ENCODE peak calls at places on chromosomes 12 and 14, in seven cellular contexts. T, A, V, S, N, P and X are unnamed samples.

GRCh38 chr12:118103601-118104382 is at the start of gene VSIG10:
- DNase-seq in S (peak; percentile 20), N (no peak), A (peak; percentile 71), V (peak; percentile 57), P (peak; percentile 53), T (no peak), X (peak; percentile 46)

GRCh38 chr14:74964787-74965769 is 9.7 kb upstream of the PGF start:
- DNase-seq in V (no peak), A (peak; percentile 89), S (no peak), T (no peak), N (no peak), P (no peak), X (no peak)

GRCh38 chr12:95681210-95681765 is 109.3 kb downstream of the NTN4 start:
- DNase-seq in P (no peak), T (no peak), V (no peak), A (no peak), S (no peak), N (no peak), X (no peak)

GRCh38 chr14:22482782-22483553 is 106.1 kb downstream of the DAD1 start:
- DNase-seq in P (no peak), A (no peak), N (no peak), V (no peak), T (no peak), S (no peak), X (no peak)

GRCh38 chr12:99284161-99284560 is 363.4 kb upstream of the GARIN6 start:
- DNase-seq in P (no peak), S (no peak), T (no peak), A (no peak), V (no peak), N (no peak), X (no peak)

GRCh38 chr12:124437621-124438414 is 129.6 kb downstream of the NCOR2 start:
- DNase-seq in N (no peak), S (no peak), P (no peak), T (no peak), V (no peak), A (no peak), X (no peak)

GRCh38 chr12:57744777-57745484 is at the start of gene TSPAN31:
- DNase-seq in S (peak; percentile 94), V (peak; percentile 96), T (peak; percentile 99), A (peak; percentile 99), N (peak; percentile 92), P (peak; percentile 98), X (peak; percentile 95)

GRCh38 chr12:51948066-51948465 is 3.4 kb upstream of the ACVR1B start:
- DNase-seq in P (no peak), T (no peak), S (no peak), V (no peak), N (no peak), A (no peak), X (no peak)

GRCh38 chr12:2170376-2170775 is 117.6 kb downstream of the CACNA1C start:
- DNase-seq in S (no peak), A (no peak), N (no peak), T (no peak), V (no peak), P (no peak), X (no peak)

GRCh38 chr12:11929714-11930113 is 141.0 kb upstream of the BCL2L14 start:
- DNase-seq in N (no peak), S (no peak), T (no peak), A (no peak), V (no peak), P (no peak), X (no peak)

GRCh38 chr12:108852674-108853073 is 4.7 kb downstream of the SSH1 start:
- DNase-seq in P (no peak), A (peak; percentile 94), S (no peak), T (no peak), N (no peak), V (no peak), X (no peak)

GRCh38 chr12:31440134-31440533 is 114.2 kb upstream of the SINHCAF start:
- DNase-seq in T (no peak), V (no peak), P (no peak), N (no peak), S (no peak), A (no peak), X (no peak)

GRCh38 chr12:102883204-102883799 is 33.7 kb downstream of the PAH start:
- DNase-seq in A (peak; percentile 19), N (peak; percentile 20), V (peak; percentile 1), S (no peak), T (peak; percentile 52), P (peak; percentile 12), X (peak; percentile 3)

GRCh38 chr12:6080149-6081045 is 44.1 kb downstream of the VWF start:
- DNase-seq in S (no peak), N (no peak), P (no peak), V (no peak), A (no peak), T (no peak), X (no peak)

GRCh38 chr12:22101749-22102243 is 55.8 kb downstream of the CMAS start:
- DNase-seq in A (peak; percentile 61), S (no peak), T (peak; percentile 74), P (peak; percentile 95), V (peak; percentile 2), N (no peak), X (no peak)

GRCh38 chr12:127819066-127819465 is 447.9 kb upstream of the TMEM132C start:
- DNase-seq in A (no peak), P (no peak), S (no peak), V (no peak), T (no peak), N (no peak), X (no peak)

GRCh38 chr12:113852273-113852672 is 113.9 kb downstream of the RBM19 start:
- DNase-seq in P (no peak), V (no peak), N (no peak), T (no peak), A (no peak), S (no peak), X (no peak)

GRCh38 chr12:90729741-90730140 is 225.2 kb downstream of the CCER1 start:
- DNase-seq in P (no peak), S (no peak), T (peak; percentile 62), V (no peak), A (peak; percentile 39), N (no peak), X (no peak)

GRCh38 chr12:116164976-116165425 is 112.5 kb downstream of the MED13L start:
- DNase-seq in N (no peak), S (no peak), P (no peak), A (peak; percentile 64), T (no peak), V (no peak), X (no peak)

GRCh38 chr12:18382486-18382885 is 121.2 kb downstream of the PIK3C2G start:
- DNase-seq in N (no peak), T (peak; percentile 62), A (no peak), P (peak; percentile 76), S (peak; percentile 40), V (no peak), X (no peak)

GRCh38 chr12:109714141-109714912 is 702 bp downstream of the FAM222A start:
- DNase-seq in N (peak; percentile 44), V (no peak), T (no peak), S (no peak), A (peak; percentile 62), P (no peak), X (peak; percentile 29)

GRCh38 chr12:117819160-117819559 is 149.6 kb downstream of the KSR2 start:
- DNase-seq in S (no peak), T (no peak), V (no peak), A (no peak), P (no peak), N (no peak), X (no peak)

GRCh38 chr14:38210587-38211257 is 3.0 kb downstream of the SSTR1 start:
- DNase-seq in N (no peak), P (no peak), A (peak; percentile 82), T (no peak), V (no peak), S (no peak), X (no peak)

GRCh38 chr14:37253905-37254304 is 56.2 kb downstream of the MIPOL1 start:
- DNase-seq in P (peak; percentile 48), V (no peak), A (peak; percentile 77), N (no peak), S (no peak), T (peak; percentile 88), X (no peak)

GRCh38 chr12:96143392-96143791 is 50.8 kb upstream of the ELK3 start:
- DNase-seq in V (peak; percentile 74), S (no peak), T (no peak), P (no peak), N (no peak), A (no peak), X (peak; percentile 79)